ENCODE peak calls at places on chromosomes 3 and 15, in four cellular contexts. L, G, Z and V are unnamed samples.

GRCh38 chr3:58285334-58285733 is 20.7 kb upstream of the RPP14 start:
- DNase-seq in Z (no peak), L (no peak), G (no peak), V (no peak)

GRCh38 chr15:34018021-34018645 is 20.9 kb downstream of the AVEN start:
- DNase-seq in G (no peak), Z (no peak), L (peak), V (no peak)

GRCh38 chr3:87900061-87900460 is 158.7 kb downstream of the CGGBP1 start:
- DNase-seq in L (no peak), G (no peak), Z (no peak), V (no peak)

GRCh38 chr3:126481808-126482502 is 6.3 kb upstream of the ZXDC start:
- DNase-seq in L (no peak), Z (no peak), G (no peak), V (peak)

GRCh38 chr15:101019351-101019750 is 100.2 kb downstream of the LRRK1 start:
- DNase-seq in Z (no peak), L (no peak), G (no peak), V (no peak)

GRCh38 chr3:60301142-60301541 is 950.1 kb downstream of the FHIT start:
- DNase-seq in Z (no peak), G (no peak), L (no peak), V (no peak)

GRCh38 chr3:44077267-44077666 is 164.4 kb upstream of the TOPAZ1 start:
- DNase-seq in Z (no peak), L (no peak), G (no peak), V (no peak)

GRCh38 chr3:128554100-128554464 is 61.1 kb upstream of the GATA2 start:
- DNase-seq in G (no peak), Z (no peak), L (no peak), V (no peak)

GRCh38 chr3:126179825-126180476 is 435 bp downstream of the ALDH1L1 start:
- DNase-seq in G (peak), L (no peak), Z (no peak), V (no peak)

GRCh38 chr3:179969525-179969924 is 67.2 kb downstream of the PEX5L start:
- DNase-seq in L (no peak), G (no peak), Z (no peak), V (no peak)

GRCh38 chr3:8980756-8981257 is 17.5 kb upstream of the RAD18 start:
- DNase-seq in L (no peak), G (no peak), Z (no peak), V (no peak)

GRCh38 chr3:21654241-21654640 is 96.8 kb downstream of the ZNF385D start:
- DNase-seq in G (no peak), Z (no peak), L (no peak), V (no peak)

GRCh38 chr15:53193149-53193548 is 403.0 kb upstream of the ONECUT1 start:
- DNase-seq in L (no peak), G (no peak), Z (no peak), V (no peak)

GRCh38 chr15:55334997-55335396 is 16.0 kb downstream of the PIGB start:
- DNase-seq in L (no peak), G (no peak), Z (no peak), V (no peak)

GRCh38 chr3:43670635-43671522 is 19.9 kb upstream of the ABHD5 start:
- DNase-seq in L (no peak), Z (no peak), G (no peak), V (no peak)

GRCh38 chr15:48515497-48515896 is 130.0 kb downstream of the FBN1 start:
- DNase-seq in G (no peak), Z (no peak), L (no peak), V (no peak)

GRCh38 chr3:63343674-63344073 is 65.6 kb downstream of the SYNPR start:
- DNase-seq in Z (no peak), L (peak), G (peak), V (no peak)

GRCh38 chr3:190306513-190307163 is 15.6 kb downstream of the CLDN1 start:
- DNase-seq in G (no peak), Z (no peak), L (no peak), V (no peak)

GRCh38 chr15:101050647-101051290 is 131.6 kb downstream of the LRRK1 start:
- DNase-seq in Z (no peak), G (no peak), L (peak), V (peak)

GRCh38 chr3:81216192-81216591 is 545.3 kb downstream of the GBE1 start:
- DNase-seq in Z (no peak), L (no peak), G (no peak), V (no peak)

GRCh38 chr3:165946360-165946759 is 109.1 kb upstream of the BCHE start:
- DNase-seq in Z (no peak), G (no peak), L (no peak), V (no peak)

GRCh38 chr3:146160233-146160963 is 586 bp downstream of the PLOD2 start:
- DNase-seq in Z (no peak), L (peak), G (peak), V (no peak)

GRCh38 chr3:70603103-70603502 is 290.7 kb upstream of the MDFIC2 start:
- DNase-seq in Z (no peak), L (no peak), G (no peak), V (no peak)

GRCh38 chr3:46875560-46875959 is 2.0 kb upstream of the PTH1R start:
- DNase-seq in L (no peak), Z (no peak), G (no peak), V (no peak)

GRCh38 chr3:10950476-10951294 is 41.9 kb upstream of the SLC6A1 start:
- DNase-seq in L (no peak), G (no peak), Z (no peak), V (no peak)

GRCh38 chr3:73580343-73580742 is 44.4 kb downstream of the PDZRN3 start:
- DNase-seq in G (peak), L (no peak), Z (no peak), V (no peak)

GRCh38 chr3:104909188-104909587 is 457.5 kb upstream of the ALCAM start:
- DNase-seq in Z (no peak), L (no peak), G (no peak), V (no peak)

GRCh38 chr15:33132722-33133345 is 61.7 kb downstream of the FMN1 start:
- DNase-seq in L (no peak), G (peak), Z (peak), V (no peak)

GRCh38 chr15:28944696-28945300 is 59.0 kb downstream of the APBA2 start:
- DNase-seq in L (peak), Z (no peak), G (no peak), V (peak)

GRCh38 chr15:29937956-29938355 is 115.7 kb upstream of the TJP1 start:
- DNase-seq in G (no peak), Z (no peak), L (no peak), V (no peak)

GRCh38 chr3:47374587-47374986 is 6.2 kb upstream of the PTPN23 start:
- DNase-seq in G (no peak), L (no peak), Z (no peak), V (peak)

GRCh38 chr3:114025451-114025850 is 30.9 kb downstream of the CCDC191 start:
- DNase-seq in L (no peak), G (no peak), Z (no peak), V (no peak)

GRCh38 chr3:176978441-176978840 is 218.8 kb downstream of the TBL1XR1 start:
- DNase-seq in G (no peak), L (no peak), Z (no peak), V (no peak)

GRCh38 chr3:171586274-171586673 is 126.1 kb upstream of the TNIK start:
- DNase-seq in L (no peak), Z (no peak), G (no peak), V (no peak)

GRCh38 chr3:9248232-9249191 is 934 bp downstream of the SRGAP3 start:
- DNase-seq in G (peak), L (peak), Z (no peak), V (no peak)

GRCh38 chr3:31561891-31562290 is 29.2 kb downstream of the STT3B start:
- DNase-seq in Z (no peak), L (no peak), G (no peak), V (no peak)

GRCh38 chr3:188299068-188299467 is 145.1 kb downstream of the LPP start:
- DNase-seq in L (no peak), Z (no peak), G (no peak), V (no peak)
- TF ChIP-seq POLR2AphosphoS5 in L (no peak), Z (no peak), G (no peak), V (no peak)

GRCh38 chr3:134334231-134334900 is 39.9 kb downstream of the AMOTL2 start:
- DNase-seq in G (no peak), Z (no peak), L (no peak), V (no peak)
- TF ChIP-seq POLR2AphosphoS5 in G (peak), Z (no peak), L (no peak), V (no peak)

GRCh38 chr3:49929333-49930240 is at the start of gene MON1A:
- DNase-seq in Z (peak), L (peak), G (peak), V (peak)
- TF ChIP-seq POLR2AphosphoS5 in Z (no peak), L (peak), G (peak), V (peak)

GRCh38 chr3:53823026-53823955 is 22.9 kb downstream of the CHDH start:
- DNase-seq in Z (no peak), G (no peak), L (peak), V (peak)

GRCh38 chr3:53820756-53821580 is 25.3 kb downstream of the CHDH start:
- DNase-seq in L (peak), G (no peak), Z (no peak), V (peak)

GRCh38 chr3:53822331-53822741 is 23.9 kb downstream of the CHDH start:
- DNase-seq in L (peak), G (no peak), Z (no peak), V (peak)

GRCh38 chr3:53820084-53820483 is 26.1 kb downstream of the CHDH start:
- DNase-seq in G (no peak), L (peak), Z (no peak), V (no peak)

GRCh38 chr3:53821631-53822068 is 24.6 kb downstream of the CHDH start:
- DNase-seq in Z (no peak), L (peak), G (no peak), V (no peak)
- TF ChIP-seq POLR2AphosphoS5 in Z (no peak), L (no peak), G (no peak), V (no peak)

GRCh38 chr15:97692317-97693015 is 268.0 kb upstream of the ARRDC4 start:
- DNase-seq in G (no peak), L (no peak), Z (no peak), V (no peak)
- TF ChIP-seq POLR2AphosphoS5 in G (no peak), L (no peak), Z (no peak), V (no peak)

DNA sequence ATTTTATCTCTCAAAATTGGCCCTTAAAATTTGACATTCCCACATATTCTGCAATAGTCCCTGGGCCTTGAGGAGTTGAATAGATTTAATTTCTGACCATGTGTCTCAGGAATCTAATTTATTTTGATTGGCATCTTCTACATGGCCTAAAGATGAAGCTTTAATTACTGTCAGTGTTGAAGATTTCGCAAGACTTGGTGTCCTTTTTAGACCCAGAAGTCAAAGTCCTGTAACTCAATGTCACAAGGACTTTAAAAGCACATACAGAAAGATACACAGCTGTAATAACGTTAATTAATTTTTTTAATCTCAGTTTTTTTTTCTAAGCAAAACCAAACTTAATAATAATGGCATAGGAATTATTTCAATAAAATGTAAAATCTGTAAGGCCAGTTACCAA is 163.9 kb downstream of the SUCNR1 start:
- DNase-seq in G (no peak), L (no peak), Z (no peak), V (no peak)
- TF ChIP-seq POLR2AphosphoS5 in G (no peak), L (no peak), Z (no peak), V (no peak)

GRCh38 chr3:33936171-33936920 is 137.9 kb downstream of the PDCD6IP start:
- DNase-seq in Z (no peak), G (no peak), L (no peak), V (no peak)
- TF ChIP-seq POLR2AphosphoS5 in Z (no peak), G (no peak), L (no peak), V (no peak)

GRCh38 chr3:163476179-163476578 is 1602.1 kb downstream of the SI start:
- DNase-seq in G (no peak), L (no peak), Z (no peak), V (no peak)

GRCh38 chr3:163474766-163475165 is 1603.5 kb downstream of the SI start:
- DNase-seq in L (no peak), G (no peak), Z (no peak), V (no peak)
- TF ChIP-seq POLR2AphosphoS5 in L (no peak), G (no peak), Z (no peak), V (no peak)

GRCh38 chr3:112639451-112640332 is 1.3 kb downstream of the CCDC80 start:
- DNase-seq in Z (no peak), G (no peak), L (no peak), V (no peak)
- TF ChIP-seq POLR2AphosphoS5 in Z (no peak), G (no peak), L (no peak), V (no peak)